ENCODE peak calls at places on chromosomes 5 and 9, in six cellular contexts. J, B, I, X, Z and V are unnamed samples.

GRCh38 chr9:38339496-38339895 is 53.0 kb upstream of the ALDH1B1 start:
- DNase-seq in J (peak; percentile 96), B (no peak), I (no peak), X (no peak), Z (no peak), V (peak; percentile 36)

GRCh38 chr9:13915591-13916301 is 398.2 kb downstream of the NFIB start:
- DNase-seq in J (no peak), B (no peak), I (no peak), X (no peak), Z (no peak), V (no peak)

GRCh38 chr5:154193636-154194035 is 3.1 kb downstream of the GALNT10 start:
- DNase-seq in J (peak; percentile 46), B (no peak), I (no peak), X (no peak), Z (no peak), V (no peak)

GRCh38 chr5:125199968-125200841 is 453.8 kb upstream of the ZNF608 start:
- DNase-seq in J (no peak), B (no peak), I (peak; percentile 29), X (no peak), Z (no peak), V (no peak)

GRCh38 chr5:85576666-85577065 is 1041.1 kb upstream of the COX7C start:
- DNase-seq in J (no peak), B (no peak), I (no peak), X (no peak), Z (no peak), V (no peak)

GRCh38 chr5:64458948-64459347 is 46.9 kb upstream of the RGS7BP start:
- DNase-seq in J (no peak), B (no peak), I (no peak), X (no peak), Z (no peak), V (no peak)

GRCh38 chr9:105065119-105066088 is 137.4 kb upstream of the ABCA1 start:
- DNase-seq in J (no peak), B (peak; percentile 54), I (no peak), X (no peak), Z (no peak), V (no peak)

GRCh38 chr9:5089737-5090136 is 95.7 kb downstream of the INSL6 start:
- DNase-seq in J (no peak), B (no peak), I (no peak), X (no peak), Z (no peak), V (no peak)

GRCh38 chr5:76367623-76368366 is 35.3 kb upstream of the IQGAP2 start:
- DNase-seq in J (no peak), B (peak; percentile 18), I (no peak), X (no peak), Z (no peak), V (no peak)

GRCh38 chr9:98867434-98868168 is 60.1 kb downstream of the GALNT12 start:
- DNase-seq in J (peak; percentile 99), B (peak; percentile 15), I (no peak), X (no peak), Z (no peak), V (peak; percentile 87)

GRCh38 chr9:89390068-89390555 is 71.8 kb downstream of the SECISBP2 start:
- DNase-seq in J (no peak), B (no peak), I (no peak), X (no peak), Z (no peak), V (no peak)

DNA sequence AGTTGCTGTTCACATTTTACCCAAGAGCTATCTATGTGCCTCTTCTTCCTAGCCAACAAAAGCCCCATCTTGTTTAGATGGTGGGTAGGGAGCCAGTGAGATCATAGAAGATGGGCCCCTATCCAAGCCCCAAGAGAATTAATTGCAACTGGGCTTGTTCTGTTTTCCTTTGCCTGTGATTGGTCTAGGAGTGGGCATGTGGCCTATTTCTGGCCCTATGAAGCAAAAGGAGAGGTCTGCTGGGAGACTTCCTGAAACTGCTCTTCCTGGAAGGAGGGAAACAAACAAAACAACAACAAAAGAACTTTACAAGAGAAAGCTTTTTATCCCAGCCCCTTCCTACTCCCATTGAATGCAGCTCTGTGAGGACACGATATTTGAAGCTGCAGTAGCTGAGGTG is 32.5 kb upstream of the ALDOB start:
- DNase-seq in J (no peak), B (no peak), I (no peak), X (no peak), Z (no peak), V (no peak)
- H3K4me3 ChIP-seq in J (no peak overlapping the region), B (no peak overlapping the region), I (no peak overlapping the region), X (no peak overlapping the region), Z (no peak overlapping the region), V (no peak overlapping the region)

DNA sequence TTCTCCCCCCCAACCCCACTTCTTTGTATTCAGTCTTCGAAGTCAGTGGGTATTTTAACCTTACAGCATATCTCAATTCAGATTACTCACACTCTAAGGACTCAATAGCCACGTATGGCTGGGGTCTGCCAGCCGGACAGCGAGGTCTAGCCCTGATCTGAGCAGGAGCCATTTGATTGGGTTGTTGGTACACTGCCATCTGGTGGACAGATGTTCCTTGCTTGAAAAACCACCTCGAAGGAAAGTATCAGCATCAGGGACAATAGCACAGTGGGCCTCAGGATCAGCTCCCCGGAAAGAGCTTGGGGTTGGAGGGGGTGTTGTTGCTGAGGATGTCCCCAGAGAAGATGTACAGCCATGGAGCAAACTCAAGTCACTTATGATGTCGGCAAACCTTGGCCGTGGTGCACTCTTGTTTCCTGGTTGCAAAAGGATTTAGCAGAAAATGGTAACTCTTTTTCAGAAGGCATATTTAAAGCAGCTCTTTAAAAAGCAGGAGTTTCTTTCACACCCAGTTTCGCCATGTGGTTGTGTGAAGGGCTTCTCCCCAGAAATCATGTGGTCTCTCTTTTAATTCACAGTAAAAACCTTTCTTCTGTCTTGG is 31.7 kb upstream of the KCNMB1 start:
- DNase-seq in J (peak; percentile 67), B (peak; percentile 71), I (peak; percentile 57), X (peak; percentile 53), Z (peak; percentile 92), V (peak; percentile 54)
- H3K4me3 ChIP-seq in J (no peak overlapping the region), B (no peak overlapping the region), I (no peak overlapping the region), X (no peak overlapping the region), Z (no peak overlapping the region), V (no peak overlapping the region)

GRCh38 chr5:157215826-157216167 is 35.2 kb downstream of the ITK start:
- DNase-seq in J (no peak), B (no peak), I (no peak), X (no peak), Z (no peak), V (no peak)
- H3K4me3 ChIP-seq in J (no peak overlapping the region), B (no peak overlapping the region), I (no peak overlapping the region), X (no peak overlapping the region), Z (no peak overlapping the region), V (no peak overlapping the region)

DNA sequence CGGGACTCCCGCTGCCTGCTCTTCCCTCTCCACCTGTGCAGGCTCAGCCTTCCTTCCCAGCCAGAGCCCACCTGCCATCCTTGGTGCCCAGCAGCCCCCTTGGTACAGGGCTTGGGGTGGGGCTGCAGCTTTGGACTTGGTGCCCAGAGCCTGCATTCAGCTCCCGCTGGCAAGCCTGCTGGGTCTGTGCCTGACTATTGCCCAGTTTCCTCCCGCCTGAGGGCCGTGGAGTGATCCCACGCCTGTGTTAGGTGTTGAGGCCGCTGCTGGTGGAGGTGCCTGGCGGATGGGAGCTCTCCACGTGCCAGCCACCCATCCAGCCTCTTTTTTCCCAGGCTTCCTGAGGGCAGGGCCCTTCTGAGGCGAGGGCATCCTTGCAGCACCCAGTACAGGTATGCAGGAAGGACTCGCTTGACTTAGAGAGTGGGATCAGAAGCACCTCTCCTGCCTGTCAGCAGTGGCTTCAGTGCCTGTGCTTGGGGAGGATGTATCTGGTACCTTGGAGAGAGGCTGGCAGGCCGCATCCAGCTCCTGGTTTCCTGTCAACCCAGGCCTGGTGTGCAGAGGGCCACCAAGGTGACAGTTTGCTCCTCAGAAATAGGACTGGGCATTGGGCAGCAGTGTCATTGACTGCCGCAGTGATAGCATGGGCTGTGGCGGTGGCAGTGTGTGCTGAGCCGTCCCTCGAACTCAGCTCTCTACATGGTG is 7.8 kb downstream of the RXRA start:
- DNase-seq in J (no peak), B (no peak), I (no peak), X (no peak), Z (no peak), V (no peak)
- H3K4me3 ChIP-seq in J (no peak overlapping the region), B (no peak overlapping the region), I (no peak overlapping the region), X (no peak overlapping the region), Z (no peak overlapping the region), V (no peak overlapping the region)

DNA sequence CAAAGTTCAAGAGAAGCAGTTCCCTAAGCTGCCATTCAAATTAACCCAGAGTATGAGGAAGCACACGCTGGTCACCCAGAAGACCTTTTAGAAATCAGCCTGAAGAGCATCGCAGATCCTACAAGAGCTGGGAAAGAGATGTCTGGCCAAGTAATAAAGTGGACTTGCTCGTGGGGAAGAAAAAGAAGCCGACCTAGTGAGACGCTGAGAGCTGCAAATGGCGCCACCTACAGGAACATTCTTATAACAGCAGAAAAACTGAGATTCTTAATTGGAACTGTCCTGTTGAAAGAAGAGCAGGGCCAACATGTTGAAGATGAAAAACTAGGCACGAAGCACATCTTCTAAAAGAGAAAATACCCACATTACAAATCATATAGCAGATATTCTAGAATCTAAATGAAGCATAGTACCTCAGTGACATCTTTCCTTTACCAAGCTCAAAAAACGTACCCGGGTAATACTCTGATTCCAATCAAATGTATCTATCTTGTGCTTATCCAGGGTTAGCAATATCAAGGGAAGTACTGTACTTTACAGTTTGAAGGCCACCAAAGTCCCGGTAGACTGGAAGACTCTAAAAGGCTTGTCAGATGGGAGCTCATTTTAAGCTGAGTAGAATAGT is 3.9 kb upstream of the GNAQ start:
- DNase-seq in J (peak; percentile 84), B (peak; percentile 80), I (peak; percentile 80), X (peak; percentile 64), Z (peak; percentile 66), V (peak; percentile 79)
- H3K4me3 ChIP-seq in J (no peak overlapping the region), B (no peak overlapping the region), I (no peak overlapping the region), X (no peak overlapping the region), Z (no peak overlapping the region), V (no peak overlapping the region)

GRCh38 chr9:6471231-6471630 is 58.2 kb downstream of the UHRF2 start:
- DNase-seq in J (no peak), B (no peak), I (no peak), X (no peak), Z (no peak), V (no peak)

GRCh38 chr9:6473149-6473548 is 60.1 kb downstream of the UHRF2 start:
- DNase-seq in J (no peak), B (no peak), I (no peak), X (no peak), Z (no peak), V (no peak)
- H3K4me3 ChIP-seq in J (no peak overlapping the region), B (no peak overlapping the region), I (no peak overlapping the region), X (no peak overlapping the region), Z (no peak overlapping the region), V (no peak overlapping the region)

GRCh38 chr9:91340395-91340794 is 21.3 kb downstream of the AUH start:
- DNase-seq in J (no peak), B (no peak), I (no peak), X (no peak), Z (no peak), V (no peak)

GRCh38 chr9:91341749-91342148 is 20.0 kb downstream of the AUH start:
- DNase-seq in J (no peak), B (no peak), I (no peak), X (no peak), Z (no peak), V (no peak)

GRCh38 chr9:91345978-91346377 is 15.7 kb downstream of the AUH start:
- DNase-seq in J (no peak), B (no peak), I (no peak), X (no peak), Z (no peak), V (no peak)

GRCh38 chr9:91341258-91341746 is 20.4 kb downstream of the AUH start:
- DNase-seq in J (no peak), B (no peak), I (no peak), X (no peak), Z (no peak), V (no peak)

GRCh38 chr9:91342575-91342974 is 19.1 kb downstream of the AUH start:
- DNase-seq in J (no peak), B (no peak), I (no peak), X (no peak), Z (no peak), V (no peak)
- H3K4me3 ChIP-seq in J (no peak overlapping the region), B (no peak overlapping the region), I (no peak overlapping the region), X (no peak overlapping the region), Z (no peak overlapping the region), V (no peak overlapping the region)